ENCODE peak calls at places on chromosomes 11 and 22, in five cellular contexts. One of them, this sample, is unnamed.

GRCh38 chr11:77126156-77126775 is 1.8 kb upstream of the MYO7A start:
- DNase-seq in substantia nigra: no peak
- DNase-seq in kidney: no peak
- DNase-seq in cardiac muscle cell: no peak
- DNase-seq in lower lobe of right lung: no peak
- DNase-seq in this sample: no peak

GRCh38 chr11:6681949-6682348 is 1.2 kb downstream of the MRPL17 start:
- DNase-seq in cardiac muscle cell: peak
- DNase-seq in lower lobe of right lung: no peak
- DNase-seq in kidney: no peak
- DNase-seq in substantia nigra: no peak
- DNase-seq in this sample: no peak

GRCh38 chr11:61844909-61845565 is 16.9 kb downstream of the FADS2 start:
- DNase-seq in substantia nigra: no peak
- DNase-seq in lower lobe of right lung: no peak
- DNase-seq in cardiac muscle cell: no peak
- DNase-seq in kidney: no peak
- DNase-seq in this sample: no peak

GRCh38 chr22:19598054-19598855 is 74.0 kb upstream of the CLDN5 start:
- DNase-seq in cardiac muscle cell: no peak
- DNase-seq in lower lobe of right lung: peak
- DNase-seq in kidney: no peak
- DNase-seq in substantia nigra: no peak
- DNase-seq in this sample: no peak

GRCh38 chr22:29871684-29872083 is 11.3 kb upstream of the MTMR3 start:
- DNase-seq in kidney: no peak
- DNase-seq in cardiac muscle cell: no peak
- DNase-seq in substantia nigra: no peak
- DNase-seq in lower lobe of right lung: no peak
- DNase-seq in this sample: no peak

GRCh38 chr11:77170107-77170506 is 42.1 kb downstream of the MYO7A start:
- DNase-seq in kidney: peak
- DNase-seq in substantia nigra: no peak
- DNase-seq in lower lobe of right lung: peak
- DNase-seq in cardiac muscle cell: no peak
- DNase-seq in this sample: no peak

GRCh38 chr22:26139320-26139719 is 29.9 kb upstream of the SEZ6L start:
- DNase-seq in kidney: no peak
- DNase-seq in substantia nigra: no peak
- DNase-seq in lower lobe of right lung: no peak
- DNase-seq in cardiac muscle cell: no peak
- DNase-seq in this sample: no peak

GRCh38 chr11:128026596-128026995 is 560.8 kb downstream of the ETS1 start:
- DNase-seq in lower lobe of right lung: no peak
- DNase-seq in substantia nigra: no peak
- DNase-seq in kidney: no peak
- DNase-seq in cardiac muscle cell: peak
- DNase-seq in this sample: no peak

DNA sequence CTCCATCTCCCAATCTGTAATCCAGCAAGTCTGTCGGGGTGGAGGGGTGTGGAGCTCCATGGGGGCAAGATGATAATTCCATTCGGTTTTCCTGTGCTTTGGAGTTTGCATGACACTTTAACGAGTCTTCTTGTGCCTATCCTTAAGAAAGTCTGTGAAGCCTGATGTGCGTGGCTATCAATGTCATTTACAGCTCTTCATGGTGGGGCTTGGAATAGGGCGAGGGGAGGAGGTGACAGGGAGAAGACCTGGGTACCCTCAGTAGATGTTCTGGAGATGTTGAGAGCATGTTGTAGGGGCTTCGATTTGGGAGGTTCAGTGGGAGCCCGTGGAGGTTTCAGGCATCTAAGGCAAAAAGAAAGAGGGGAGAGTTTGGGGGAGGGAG is 579 bp upstream of the PHLDB1 start:
- DNase-seq in cardiac muscle cell: no peak
- DNase-seq in kidney: no peak
- DNase-seq in substantia nigra: no peak
- DNase-seq in lower lobe of right lung: no peak
- DNase-seq in this sample: no peak
- H3K27ac ChIP-seq in cardiac muscle cell: no peak
- H3K27ac ChIP-seq in kidney: peak
- H3K27ac ChIP-seq in substantia nigra: peak
- H3K27ac ChIP-seq in lower lobe of right lung: peak
- H3K27ac ChIP-seq in this sample: peak

DNA sequence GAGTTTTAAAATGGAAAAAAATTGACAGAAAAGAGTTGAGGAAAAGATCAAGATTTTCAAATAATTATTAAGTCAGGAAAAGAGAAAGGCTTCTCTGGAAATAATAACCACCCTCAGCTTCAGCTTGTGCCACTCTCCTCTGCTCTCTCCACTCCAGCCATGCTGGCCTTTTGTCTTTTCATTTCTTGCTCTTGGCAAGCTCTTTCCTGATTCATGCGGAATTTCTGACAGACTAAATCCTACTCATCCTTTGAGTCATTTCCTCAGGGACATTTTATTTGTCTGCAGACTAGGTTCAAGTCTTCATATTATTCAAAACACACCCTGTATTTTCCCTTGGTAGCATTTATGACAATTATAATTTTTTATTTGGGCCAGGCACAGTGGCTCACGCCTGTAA is 7.7 kb upstream of the P4HA3 start:
- DNase-seq in lower lobe of right lung: no peak
- DNase-seq in substantia nigra: no peak
- DNase-seq in kidney: no peak
- DNase-seq in cardiac muscle cell: peak
- DNase-seq in this sample: no peak
- H3K27ac ChIP-seq in lower lobe of right lung: no peak
- H3K27ac ChIP-seq in substantia nigra: no peak
- H3K27ac ChIP-seq in kidney: no peak
- H3K27ac ChIP-seq in cardiac muscle cell: no peak
- H3K27ac ChIP-seq in this sample: peak

GRCh38 chr11:12743834-12744449 is 69.7 kb downstream of the TEAD1 start:
- DNase-seq in substantia nigra: no peak
- DNase-seq in cardiac muscle cell: no peak
- DNase-seq in kidney: no peak
- DNase-seq in lower lobe of right lung: no peak
- DNase-seq in this sample: no peak

GRCh38 chr11:12745787-12746186 is 71.6 kb downstream of the TEAD1 start:
- DNase-seq in kidney: no peak
- DNase-seq in substantia nigra: no peak
- DNase-seq in lower lobe of right lung: no peak
- DNase-seq in cardiac muscle cell: no peak
- DNase-seq in this sample: no peak

GRCh38 chr11:12737024-12737423 is 62.8 kb downstream of the TEAD1 start:
- DNase-seq in lower lobe of right lung: no peak
- DNase-seq in cardiac muscle cell: no peak
- DNase-seq in substantia nigra: no peak
- DNase-seq in kidney: no peak
- DNase-seq in this sample: no peak

GRCh38 chr11:12744831-12745502 is 70.7 kb downstream of the TEAD1 start:
- DNase-seq in cardiac muscle cell: no peak
- DNase-seq in kidney: no peak
- DNase-seq in lower lobe of right lung: no peak
- DNase-seq in substantia nigra: no peak
- DNase-seq in this sample: no peak

DNA sequence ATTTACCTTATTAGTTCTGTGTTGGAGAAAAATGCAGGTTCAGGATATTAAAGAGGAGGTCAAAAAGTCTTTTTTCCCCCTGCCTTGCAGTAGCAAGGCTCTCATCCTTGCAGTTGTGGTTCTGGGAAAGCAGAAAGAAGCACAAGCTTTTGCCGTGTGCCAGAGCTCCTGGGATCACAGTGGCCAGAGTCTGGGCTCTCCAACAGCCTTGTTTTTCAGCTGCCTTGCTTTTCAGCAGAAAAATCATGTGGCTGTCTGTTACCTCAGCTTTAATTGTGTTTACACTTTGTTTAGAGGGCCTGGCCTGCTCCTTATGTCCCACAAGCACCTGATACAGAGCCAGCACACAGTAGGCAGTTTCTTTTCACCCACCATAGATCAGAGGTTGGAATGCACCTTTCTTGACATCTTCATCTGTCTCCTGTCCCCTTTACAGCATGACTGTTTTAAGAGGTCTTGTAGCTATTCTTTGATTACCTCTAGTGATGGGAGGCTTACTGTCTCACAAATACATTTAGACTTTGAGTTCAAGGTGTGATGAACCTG is 67.5 kb downstream of the TEAD1 start:
- DNase-seq in cardiac muscle cell: no peak
- DNase-seq in kidney: no peak
- DNase-seq in lower lobe of right lung: no peak
- DNase-seq in substantia nigra: no peak
- DNase-seq in this sample: no peak
- H3K27ac ChIP-seq in cardiac muscle cell: peak
- H3K27ac ChIP-seq in kidney: no peak
- H3K27ac ChIP-seq in lower lobe of right lung: no peak
- H3K27ac ChIP-seq in substantia nigra: no peak
- H3K27ac ChIP-seq in this sample: no peak

GRCh38 chr22:41563051-41563711 is 2.4 kb downstream of the CSDC2 start:
- DNase-seq in lower lobe of right lung: no peak
- DNase-seq in substantia nigra: no peak
- DNase-seq in kidney: no peak
- DNase-seq in cardiac muscle cell: peak
- DNase-seq in this sample: no peak

GRCh38 chr22:41562461-41562860 is 1.7 kb downstream of the CSDC2 start:
- DNase-seq in substantia nigra: no peak
- DNase-seq in cardiac muscle cell: no peak
- DNase-seq in kidney: no peak
- DNase-seq in lower lobe of right lung: no peak
- DNase-seq in this sample: no peak

GRCh38 chr22:41565403-41566054 is 4.7 kb downstream of the CSDC2 start:
- DNase-seq in kidney: no peak
- DNase-seq in cardiac muscle cell: peak
- DNase-seq in lower lobe of right lung: no peak
- DNase-seq in substantia nigra: no peak
- DNase-seq in this sample: peak

GRCh38 chr22:41561788-41562187 is 978 bp downstream of the CSDC2 start:
- DNase-seq in cardiac muscle cell: no peak
- DNase-seq in lower lobe of right lung: no peak
- DNase-seq in kidney: no peak
- DNase-seq in substantia nigra: no peak
- DNase-seq in this sample: no peak

DNA sequence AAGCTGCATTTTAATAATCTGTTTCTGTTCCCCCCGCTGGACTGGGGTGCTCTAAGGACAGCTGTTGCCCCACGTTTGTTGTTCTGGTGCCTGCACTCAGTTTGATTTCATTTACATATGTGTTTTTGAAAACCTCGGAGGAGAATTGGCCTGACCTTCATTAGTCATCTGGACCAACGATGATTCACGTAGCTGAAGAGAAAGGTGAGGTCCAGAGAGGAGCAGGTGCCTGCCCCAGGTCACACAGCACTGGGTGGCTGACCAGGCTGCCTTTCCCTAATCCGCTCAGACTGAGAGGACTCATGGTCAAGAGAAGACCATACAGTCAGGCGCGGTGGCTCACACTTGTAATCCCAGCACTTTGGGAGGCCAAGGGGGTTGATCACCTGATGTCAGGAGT is 3.8 kb downstream of the CSDC2 start:
- DNase-seq in lower lobe of right lung: no peak
- DNase-seq in cardiac muscle cell: no peak
- DNase-seq in substantia nigra: no peak
- DNase-seq in kidney: no peak
- DNase-seq in this sample: no peak
- H3K27ac ChIP-seq in lower lobe of right lung: no peak
- H3K27ac ChIP-seq in cardiac muscle cell: no peak
- H3K27ac ChIP-seq in substantia nigra: no peak
- H3K27ac ChIP-seq in kidney: no peak
- H3K27ac ChIP-seq in this sample: peak

GRCh38 chr22:37274380-37274862 is 7.9 kb upstream of the CYTH4 start:
- DNase-seq in kidney: peak
- DNase-seq in substantia nigra: no peak
- DNase-seq in cardiac muscle cell: no peak
- DNase-seq in lower lobe of right lung: peak
- DNase-seq in this sample: peak

GRCh38 chr22:37273846-37274225 is 8.5 kb upstream of the CYTH4 start:
- DNase-seq in kidney: no peak
- DNase-seq in cardiac muscle cell: no peak
- DNase-seq in lower lobe of right lung: peak
- DNase-seq in substantia nigra: no peak
- DNase-seq in this sample: no peak

GRCh38 chr22:37275134-37275533 is 7.2 kb upstream of the CYTH4 start:
- DNase-seq in lower lobe of right lung: peak
- DNase-seq in kidney: peak
- DNase-seq in substantia nigra: no peak
- DNase-seq in cardiac muscle cell: no peak
- DNase-seq in this sample: no peak

GRCh38 chr22:37276771-37277170 is 5.5 kb upstream of the CYTH4 start:
- DNase-seq in kidney: peak
- DNase-seq in lower lobe of right lung: peak
- DNase-seq in cardiac muscle cell: peak
- DNase-seq in substantia nigra: no peak
- DNase-seq in this sample: no peak

DNA sequence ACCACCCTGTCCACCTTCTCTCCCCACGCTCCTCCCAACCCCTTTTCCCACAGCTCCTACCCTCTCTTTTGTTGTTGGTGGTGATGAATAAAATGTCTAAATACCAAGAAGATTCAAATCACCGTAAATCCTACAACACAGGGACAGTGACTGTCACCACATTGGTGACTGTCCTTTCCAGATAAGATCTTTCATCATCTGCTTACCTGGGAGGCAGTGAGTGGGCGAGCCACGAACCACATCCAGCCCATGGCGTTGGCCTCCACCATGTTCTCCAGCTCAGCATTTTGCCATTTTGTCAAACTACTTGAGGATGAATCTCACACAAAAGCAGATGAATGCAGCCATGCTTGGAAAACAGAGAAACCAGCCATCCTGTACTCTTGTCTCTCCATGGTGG is 6.7 kb upstream of the CYTH4 start:
- DNase-seq in substantia nigra: no peak
- DNase-seq in lower lobe of right lung: peak
- DNase-seq in kidney: no peak
- DNase-seq in cardiac muscle cell: no peak
- DNase-seq in this sample: no peak
- H3K27ac ChIP-seq in substantia nigra: no peak
- H3K27ac ChIP-seq in lower lobe of right lung: no peak
- H3K27ac ChIP-seq in kidney: no peak
- H3K27ac ChIP-seq in cardiac muscle cell: no peak
- H3K27ac ChIP-seq in this sample: no peak

GRCh38 chr22:23763579-23764331 is 965 bp downstream of the C22orf15 start:
- DNase-seq in cardiac muscle cell: no peak
- DNase-seq in kidney: no peak
- DNase-seq in lower lobe of right lung: peak
- DNase-seq in substantia nigra: no peak
- DNase-seq in this sample: no peak
- H3K27ac ChIP-seq in cardiac muscle cell: no peak
- H3K27ac ChIP-seq in kidney: no peak
- H3K27ac ChIP-seq in lower lobe of right lung: no peak
- H3K27ac ChIP-seq in substantia nigra: no peak
- H3K27ac ChIP-seq in this sample: peak

DNA sequence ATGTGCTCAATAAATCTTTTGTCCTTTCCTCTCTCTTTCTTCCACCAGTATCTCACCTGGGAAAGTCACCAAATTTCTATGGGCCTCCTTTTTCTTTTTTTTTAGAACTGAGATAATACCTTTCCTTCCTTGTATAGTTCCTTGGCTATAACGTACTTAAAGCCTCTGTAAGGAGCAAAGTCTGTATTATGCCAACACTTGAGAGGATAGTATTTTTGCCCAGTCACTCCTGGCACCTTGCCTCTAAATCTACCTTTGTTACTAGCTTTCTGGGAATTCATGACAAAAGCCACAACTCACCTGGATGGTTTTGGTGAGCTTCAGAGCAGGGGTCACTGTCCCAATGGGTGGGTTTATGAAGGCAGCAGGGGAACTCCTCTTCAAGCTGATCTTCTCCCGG is 12.2 kb downstream of the POLDIP3 start:
- DNase-seq in lower lobe of right lung: no peak
- DNase-seq in kidney: no peak
- DNase-seq in cardiac muscle cell: no peak
- DNase-seq in substantia nigra: no peak
- DNase-seq in this sample: no peak
- H3K27ac ChIP-seq in lower lobe of right lung: peak
- H3K27ac ChIP-seq in kidney: no peak
- H3K27ac ChIP-seq in cardiac muscle cell: no peak
- H3K27ac ChIP-seq in substantia nigra: no peak
- H3K27ac ChIP-seq in this sample: no peak

This sample was measured in sigmoid colon.